ENCODE peak calls at places on chromosomes 13 and 19, in four cellular contexts. R, Y, C and V are unnamed samples. For H3K4me1, the result is how much of the 10 kb centered on the place peaks cover.

GRCh38 chr13:88074794-88075509 is 403.8 kb downstream of the SLITRK5 start:
- DNase-seq in C (no peak), Y (peak), R (peak), V (no peak)

GRCh38 chr13:46756977-46757376 is 40.0 kb downstream of the ESD start:
- DNase-seq in C (no peak), R (peak), Y (peak), V (no peak)

GRCh38 chr13:50119593-50119992 is 104.3 kb downstream of the KCNRG start:
- DNase-seq in Y (no peak), C (no peak), R (peak), V (no peak)

GRCh38 chr13:110471833-110472162 is 89.7 kb downstream of the RAB20 start:
- DNase-seq in Y (peak), C (no peak), R (peak), V (peak)

GRCh38 chr19:10567696-10568443 is 909 bp downstream of the CDKN2D start:
- DNase-seq in R (no peak), C (no peak), Y (peak), V (peak)

GRCh38 chr19:2053601-2054389 is 2.8 kb upstream of the MKNK2 start:
- DNase-seq in C (peak), Y (no peak), R (peak), V (peak)

GRCh38 chr19:7843521-7843920 is 13.5 kb downstream of the EVI5L start:
- DNase-seq in C (no peak), R (no peak), Y (no peak), V (no peak)

GRCh38 chr19:10655457-10656312 is 1.5 kb downstream of the ILF3 start:
- DNase-seq in C (no peak), R (no peak), Y (peak), V (peak)

GRCh38 chr19:47411101-47411500 is 8.2 kb downstream of the MEIS3 start:
- DNase-seq in C (no peak), R (peak), Y (no peak), V (no peak)

GRCh38 chr19:54190942-54191670 is at the start of gene TSEN34:
- DNase-seq in R (peak), C (peak), Y (peak), V (peak)

GRCh38 chr13:77519808-77520207 is 15.7 kb upstream of the SCEL start:
- DNase-seq in Y (peak), R (no peak), C (no peak), V (no peak)

GRCh38 chr19:47283405-47284059 is 8.8 kb downstream of the INAFM1 start:
- DNase-seq in R (no peak), Y (no peak), C (no peak), V (no peak)

DNA sequence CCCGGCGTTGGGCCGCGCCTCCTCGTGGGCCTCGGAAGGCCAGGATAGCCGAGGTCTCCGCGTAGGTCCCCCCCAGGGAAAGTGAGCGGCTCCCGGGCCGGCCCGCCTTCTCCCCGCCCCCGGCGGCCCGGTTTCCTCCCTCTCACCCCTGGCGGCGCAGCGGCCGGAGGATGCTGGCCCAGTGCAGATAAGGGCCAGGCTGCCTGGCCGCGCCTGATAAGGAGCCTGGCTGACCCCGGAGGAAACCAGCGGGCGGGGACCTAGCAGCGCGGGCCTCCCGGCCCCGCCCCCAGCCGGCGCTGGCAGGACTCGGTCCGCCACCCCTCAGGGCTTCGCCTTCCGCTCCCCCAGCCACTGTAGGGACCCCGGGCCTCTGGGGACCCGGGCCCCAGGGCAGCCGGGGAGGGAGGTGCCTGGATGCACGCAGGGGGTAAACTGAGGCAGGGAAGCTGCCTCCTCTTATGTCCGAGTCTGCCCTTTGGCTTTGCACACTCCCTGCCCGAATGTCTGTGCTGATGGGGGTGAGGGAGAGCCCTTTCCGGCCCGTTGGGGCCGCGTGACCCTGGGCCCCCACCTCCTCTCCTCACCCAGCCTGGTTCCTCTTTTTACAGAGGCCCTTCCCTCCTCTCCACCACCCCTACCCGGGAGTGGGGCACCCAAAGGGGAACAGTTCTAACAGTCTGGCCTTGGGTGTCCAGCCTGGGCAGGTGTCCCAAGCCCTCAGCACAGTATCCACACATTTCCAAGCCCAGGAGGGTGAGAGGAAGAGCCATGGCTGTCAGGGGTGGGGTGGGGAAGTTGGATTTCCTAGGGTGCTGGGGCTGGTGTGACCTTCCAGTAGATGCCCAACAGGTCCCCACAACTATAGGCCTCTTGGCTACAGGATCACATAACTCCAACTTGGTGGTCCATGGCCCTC is at the start of gene LYL1:
- DNase-seq in Y (no peak), C (peak), R (no peak), V (peak)
- H3K9ac ChIP-seq in Y (peak), C (no peak), R (peak), V (peak)

GRCh38 chr19:17550076-17550667 is 5.3 kb upstream of the COLGALT1 start:
- DNase-seq in Y (no peak), R (no peak), C (no peak), V (no peak)
- H3K4me1 ChIP-seq in Y (under half), R (under half), C (under half), V (under half)

GRCh38 chr13:76406243-76406642 is 480.0 kb downstream of the KCTD12 start:
- DNase-seq in C (no peak), Y (no peak), R (peak), V (no peak)
- H3K27ac ChIP-seq in C (no peak), Y (no peak), R (no peak), V (no peak)

DNA sequence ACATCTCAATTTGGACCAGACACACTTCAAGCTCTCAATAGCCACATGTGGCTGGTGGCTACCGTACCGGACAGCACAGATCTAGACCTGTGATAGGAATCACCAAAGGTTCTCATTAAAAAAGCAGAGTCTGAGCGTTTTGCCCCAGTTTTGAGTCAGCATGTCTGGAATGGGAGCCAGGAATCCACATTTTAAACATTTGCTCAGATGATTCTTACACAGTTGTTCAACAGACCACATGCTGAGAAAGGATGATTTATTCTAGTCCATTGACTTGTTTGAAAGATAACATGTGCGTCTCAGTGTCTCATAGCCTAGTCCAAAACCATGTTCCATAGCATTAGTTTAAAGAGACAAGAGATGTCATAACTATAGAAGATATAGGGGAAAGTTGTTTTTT is 53.4 kb downstream of the FLT3 start:
- DNase-seq in C (no peak), R (no peak), Y (peak), V (no peak)
- H3K9ac ChIP-seq in C (no peak), R (no peak), Y (no peak), V (no peak)

GRCh38 chr13:48233886-48234488 is 981 bp downstream of the ITM2B start:
- DNase-seq in C (no peak), R (peak), Y (peak), V (no peak)

GRCh38 chr13:48236528-48237353 is 3.7 kb downstream of the ITM2B start:
- DNase-seq in Y (peak), C (no peak), R (peak), V (no peak)

GRCh38 chr13:48235814-48236135 is 2.8 kb downstream of the ITM2B start:
- DNase-seq in C (no peak), Y (peak), R (no peak), V (no peak)

GRCh38 chr13:48234652-48235099 is 1.7 kb downstream of the ITM2B start:
- DNase-seq in C (no peak), R (no peak), Y (peak), V (no peak)

GRCh38 chr13:48235100-48235813 is 2.3 kb downstream of the ITM2B start:
- DNase-seq in C (peak), Y (peak), R (peak), V (no peak)
- H3K4me1 ChIP-seq in C (under half), Y (under half), R (under half), V (under half)

GRCh38 chr13:95300625-95301134 is 571 bp downstream of the ABCC4 start:
- DNase-seq in Y (peak), C (peak), R (peak), V (peak)
- H3K27ac ChIP-seq in Y (peak), C (no peak), R (peak), V (peak)

GRCh38 chr13:57948884-57949283 is 317.3 kb downstream of the PCDH17 start:
- DNase-seq in Y (no peak), C (no peak), R (no peak), V (no peak)
- H3K9ac ChIP-seq in Y (no peak), C (no peak), R (no peak), V (no peak)

GRCh38 chr19:55673465-55673864 is 1.6 kb upstream of the EPN1 start:
- DNase-seq in C (no peak), R (no peak), Y (no peak), V (no peak)
- H3K4me1 ChIP-seq in C (under half), R (under half), Y (under half), V (under half)

GRCh38 chr19:50796634-50797428 is 6.6 kb downstream of the ACP4 start:
- DNase-seq in Y (no peak), C (no peak), R (no peak), V (no peak)
- H3K27ac ChIP-seq in Y (no peak), C (no peak), R (no peak), V (no peak)